ENCODE peak calls at places on chromosome 17, in five cellular contexts. M, C, O, G and T are unnamed samples.

GRCh38 chr17:29433551-29433950 is 43.4 kb downstream of the TAOK1 start:
- DNase-seq in M (peak), C (no peak), O (no peak), G (no peak), T (no peak)

GRCh38 chr17:68514809-68515208 is 2.6 kb downstream of the PRKAR1A start:
- DNase-seq in M (no peak), C (no peak), O (no peak), G (no peak), T (peak)

GRCh38 chr17:80924807-80925610 is 66.6 kb upstream of the CHMP6 start:
- DNase-seq in M (no peak), C (no peak), O (no peak), G (no peak), T (no peak)

GRCh38 chr17:50853015-50853615 is 13.0 kb downstream of the TOB1 start:
- DNase-seq in M (no peak), C (no peak), O (no peak), G (no peak), T (peak)

GRCh38 chr17:41678907-41679739 is 9.6 kb upstream of the EIF1 start:
- DNase-seq in M (no peak), C (no peak), O (no peak), G (no peak), T (no peak)

GRCh38 chr17:47252766-47253512 is 688 bp upstream of the ITGB3 start:
- DNase-seq in M (no peak), C (no peak), O (no peak), G (no peak), T (no peak)

GRCh38 chr17:49997773-49998703 is 3.0 kb upstream of the DLX3 start:
- DNase-seq in M (peak), C (peak), O (no peak), G (peak), T (peak)

GRCh38 chr17:9959377-9959981 is 54.4 kb upstream of the RCVRN start:
- DNase-seq in M (peak), C (no peak), O (peak), G (peak), T (peak)

GRCh38 chr17:74297941-74298340 is 23.9 kb downstream of the DNAI2 start:
- DNase-seq in M (no peak), C (no peak), O (no peak), G (no peak), T (no peak)

GRCh38 chr17:81196505-81197408 is 26.0 kb downstream of the CEP131 start:
- DNase-seq in M (no peak), C (no peak), O (no peak), G (no peak), T (no peak)

GRCh38 chr17:71208111-71208704 is 912.6 kb upstream of the SOX9 start:
- DNase-seq in M (no peak), C (no peak), O (no peak), G (no peak), T (no peak)

GRCh38 chr17:491086-492014 is 138.7 kb upstream of the RPH3AL start:
- DNase-seq in M (no peak), C (no peak), O (no peak), G (peak), T (peak)

GRCh38 chr17:65783845-65784334 is 222.4 kb upstream of the AXIN2 start:
- DNase-seq in M (no peak), C (no peak), O (no peak), G (no peak), T (peak)

GRCh38 chr17:67647482-67647881 is 70.3 kb upstream of the NOL11 start:
- DNase-seq in M (no peak), C (no peak), O (no peak), G (no peak), T (no peak)

GRCh38 chr17:50516980-50517379 is 8.7 kb downstream of the MYCBPAP start:
- DNase-seq in M (no peak), C (no peak), O (no peak), G (no peak), T (no peak)

GRCh38 chr17:54967621-54968258 is 714 bp downstream of the COX11 start:
- DNase-seq in M (no peak), C (peak), O (no peak), G (peak), T (peak)